ENCODE peak calls at places on chromosomes 13 and 19, in four cellular contexts. I, V, L and U are unnamed samples.

GRCh38 chr13:50222569-50223332 is 207.5 kb downstream of the KCNRG start:
- DNase-seq in I (peak; percentile 83), V (peak; percentile 76), L (no peak), U (no peak)

GRCh38 chr19:30062331-30063183 is 120.5 kb downstream of the URI1 start:
- DNase-seq in I (no peak), V (no peak), L (no peak), U (no peak)

GRCh38 chr13:25329706-25330105 is 28.3 kb downstream of the NUP58 start:
- DNase-seq in I (peak; percentile 13), V (no peak), L (no peak), U (no peak)

GRCh38 chr19:3819989-3820388 is 33.8 kb upstream of the MATK start:
- DNase-seq in I (no peak), V (no peak), L (no peak), U (no peak)

GRCh38 chr13:93450226-93450625 is 223.6 kb downstream of the GPC6 start:
- DNase-seq in I (no peak), V (no peak), L (no peak), U (no peak)

GRCh38 chr13:107867701-107868661 is 347.4 kb downstream of the LIG4 start:
- DNase-seq in I (peak; percentile 36), V (no peak), L (peak; percentile 30), U (peak; percentile 49)

GRCh38 chr19:4499855-4500254 is 18.4 kb downstream of the PLIN4 start:
- DNase-seq in I (no peak), V (no peak), L (no peak), U (no peak)

GRCh38 chr19:35717665-35718344 is at the start of gene KMT2B:
- DNase-seq in I (no peak), V (peak; percentile 98), L (peak; percentile 94), U (peak; percentile 93)

GRCh38 chr13:107799001-107799400 is 416.3 kb downstream of the LIG4 start:
- DNase-seq in I (no peak), V (no peak), L (no peak), U (no peak)

GRCh38 chr19:3536429-3537100 is 2.4 kb upstream of the TEKTIP1 start:
- DNase-seq in I (no peak), V (no peak), L (peak; percentile 65), U (no peak)

GRCh38 chr19:3335431-3336350 is 30.7 kb upstream of the NFIC start:
- DNase-seq in I (no peak), V (no peak), L (peak; percentile 68), U (no peak)

GRCh38 chr13:33075996-33076395 is 59.8 kb downstream of the KL start:
- DNase-seq in I (no peak), V (no peak), L (no peak), U (no peak)

GRCh38 chr19:39411006-39411831 is 1.2 kb upstream of the PLEKHG2 start:
- DNase-seq in I (peak; percentile 66), V (peak; percentile 53), L (peak; percentile 65), U (no peak)

GRCh38 chr19:7898967-7899366 is 4.7 kb upstream of the MAP2K7 start:
- DNase-seq in I (no peak), V (no peak), L (no peak), U (no peak)

GRCh38 chr19:16293133-16294085 is 31.2 kb upstream of the KLF2 start:
- DNase-seq in I (peak; percentile 96), V (no peak), L (peak; percentile 88), U (no peak)

GRCh38 chr13:76016799-76017198 is 380.7 kb downstream of the LMO7 start:
- DNase-seq in I (peak; percentile 54), V (peak; percentile 52), L (no peak), U (no peak)

GRCh38 chr19:30063184-30064020 is 121.4 kb downstream of the URI1 start:
- DNase-seq in I (no peak), V (no peak), L (no peak), U (no peak)

GRCh38 chr19:12064266-12065099 is at the start of gene ZNF844:
- DNase-seq in I (peak; percentile 89), V (peak; percentile 92), L (peak; percentile 98), U (peak; percentile 95)

GRCh38 chr13:95246292-95247082 is 54.8 kb downstream of the ABCC4 start:
- DNase-seq in I (no peak), V (no peak), L (no peak), U (no peak)

GRCh38 chr19:7975037-7975436 is 30.4 kb downstream of the ELAVL1 start:
- DNase-seq in I (no peak), V (no peak), L (no peak), U (no peak)

GRCh38 chr13:26679945-26680516 is 80.6 kb downstream of the GPR12 start:
- DNase-seq in I (peak; percentile 73), V (no peak), L (no peak), U (no peak)

GRCh38 chr13:47679391-47679790 is 321.7 kb downstream of the SUCLA2 start:
- DNase-seq in I (peak; percentile 65), V (no peak), L (no peak), U (no peak)

GRCh38 chr13:58151452-58151851 is 519.9 kb downstream of the PCDH17 start:
- DNase-seq in I (no peak), V (no peak), L (no peak), U (no peak)

GRCh38 chr13:78022164-78022877 is 103.7 kb upstream of the EDNRB start:
- DNase-seq in I (peak; percentile 70), V (peak; percentile 88), L (no peak), U (no peak)

GRCh38 chr13:31154939-31155338 is 6.8 kb downstream of the HSPH1 start:
- DNase-seq in I (no peak), V (no peak), L (no peak), U (no peak)

GRCh38 chr19:45769821-45770191 is 754 bp upstream of the SIX5 start:
- DNase-seq in I (peak; percentile 39), V (peak; percentile 72), L (peak; percentile 78), U (no peak)

GRCh38 chr13:87274209-87274819 is 396.9 kb upstream of the SLITRK5 start:
- DNase-seq in I (no peak), V (peak; percentile 15), L (no peak), U (peak; percentile 33)

GRCh38 chr13:99796175-99796819 is 175.3 kb downstream of the ZIC5 start:
- DNase-seq in I (peak; percentile 21), V (peak; percentile 47), L (no peak), U (peak; percentile 66)

GRCh38 chr19:16062789-16063188 is 13.5 kb upstream of the TPM4 start:
- DNase-seq in I (no peak), V (peak; percentile 72), L (no peak), U (peak; percentile 34)

GRCh38 chr13:109180905-109181425 is 551.6 kb downstream of the MYO16 start:
- DNase-seq in I (peak; percentile 86), V (no peak), L (no peak), U (no peak)

GRCh38 chr13:75137911-75138571 is 343.9 kb downstream of the TBC1D4 start:
- DNase-seq in I (no peak), V (no peak), L (no peak), U (no peak)

GRCh38 chr19:38264486-38265212 is at the start of gene SPINT2:
- DNase-seq in I (no peak), V (no peak), L (peak; percentile 67), U (peak; percentile 89)

GRCh38 chr13:21458816-21459701 is at the start of gene ZDHHC20:
- DNase-seq in I (peak; percentile 63), V (peak; percentile 89), L (peak; percentile 98), U (peak; percentile 90)

GRCh38 chr13:71303144-71303543 is 563.9 kb downstream of the DACH1 start:
- DNase-seq in I (no peak), V (no peak), L (no peak), U (no peak)

GRCh38 chr13:97749174-97749573 is 204.3 kb upstream of the IPO5 start:
- DNase-seq in I (no peak), V (peak; percentile 19), L (no peak), U (no peak)

GRCh38 chr13:113917096-113917495 is 53.2 kb upstream of the GAS6 start:
- DNase-seq in I (no peak), V (no peak), L (no peak), U (peak; percentile 7)

GRCh38 chr13:62014299-62014698 is 598.6 kb upstream of the PCDH20 start:
- DNase-seq in I (no peak), V (no peak), L (no peak), U (no peak)

GRCh38 chr13:26308836-26309235 is 54.9 kb downstream of the CDK8 start:
- DNase-seq in I (no peak), V (no peak), L (no peak), U (no peak)

GRCh38 chr19:37874784-37875183 is 31.6 kb downstream of the WDR87 start:
- DNase-seq in I (no peak), V (no peak), L (no peak), U (no peak)

DNA sequence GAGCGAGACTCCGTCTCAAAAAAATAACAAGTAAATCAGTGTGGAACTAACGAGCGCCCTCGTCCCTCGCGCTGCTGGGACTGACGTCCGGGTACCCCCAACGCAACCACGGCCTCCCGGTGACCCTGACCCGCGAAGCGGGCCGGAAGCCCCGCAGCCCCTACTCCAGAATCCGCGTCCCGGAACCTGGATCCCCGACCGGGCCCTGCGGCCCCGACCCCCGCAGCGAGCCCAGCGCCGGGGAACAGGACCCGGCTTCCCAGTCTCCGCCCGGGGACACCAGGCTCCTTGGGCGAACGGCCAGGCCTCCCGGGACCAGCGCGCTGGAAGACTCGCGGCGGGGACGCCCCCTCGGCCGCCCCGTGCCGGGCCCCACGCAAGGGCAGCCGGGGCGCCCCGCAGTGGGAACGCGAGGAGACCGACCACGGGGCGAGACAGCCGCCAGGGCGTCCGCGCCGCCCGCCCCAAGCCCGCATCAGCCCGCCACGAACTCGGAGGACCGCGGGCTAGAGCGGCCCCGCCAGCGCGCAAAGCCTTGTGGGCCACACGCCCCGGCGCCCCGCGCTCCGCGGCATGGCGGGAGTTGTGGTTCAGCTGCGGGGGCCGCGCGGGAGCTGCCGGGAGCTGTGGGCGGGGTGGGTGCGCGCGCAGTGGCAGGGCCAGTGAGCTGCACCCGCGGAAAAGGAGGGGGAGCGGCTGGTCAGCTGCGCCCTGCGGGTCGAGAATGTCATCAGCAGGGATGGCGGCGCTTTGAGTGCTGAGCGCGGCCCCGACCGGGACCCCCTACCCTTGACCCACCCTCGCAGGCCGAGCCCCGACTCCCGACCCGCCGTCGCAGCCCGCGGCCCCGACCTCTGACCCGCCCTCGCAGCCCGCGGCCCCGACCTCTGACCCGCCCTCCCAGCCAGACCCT is 7.5 kb upstream of the MADCAM1 start:
- DNase-seq in I (peak; percentile 75), V (peak; percentile 97), L (peak; percentile 96), U (peak; percentile 94)
- TF ChIP-seq CTCF in I (no peak), V (no peak), L (no peak), U (no peak)

GRCh38 chr13:52428295-52428694 is 22.1 kb downstream of the VPS36 start:
- DNase-seq in I (peak; percentile 43), V (no peak), L (no peak), U (no peak)
- TF ChIP-seq CTCF in I (no peak), V (no peak), L (no peak), U (no peak)

DNA sequence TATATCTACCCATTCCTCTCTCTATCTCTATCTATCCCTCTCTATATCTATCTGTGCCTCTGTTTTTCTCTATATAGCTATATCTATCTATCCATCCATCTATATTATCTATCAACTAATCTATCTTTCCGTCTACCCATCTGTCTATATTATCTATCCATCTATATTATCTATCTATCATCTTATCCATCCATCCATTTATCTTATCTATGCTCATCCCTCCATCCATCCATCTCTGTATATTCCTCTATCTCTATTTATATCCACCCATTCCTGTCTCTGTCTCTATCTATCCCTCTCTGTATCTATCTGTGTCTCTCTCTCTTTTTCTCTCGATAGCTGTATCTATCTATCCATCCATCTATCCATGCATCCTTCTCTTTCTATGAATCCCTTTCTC is 14.2 kb downstream of the PTGER1 start:
- DNase-seq in I (no peak), V (no peak), L (no peak), U (no peak)
- TF ChIP-seq CTCF in I (no peak), V (no peak), L (no peak), U (no peak)

GRCh38 chr13:39284801-39285388 is 246.6 kb downstream of the NHLRC3 start:
- DNase-seq in I (no peak), V (no peak), L (no peak), U (no peak)
- TF ChIP-seq CTCF in I (peak; percentile 6), V (no peak), L (no peak), U (no peak)